ENCODE peak calls at places on chromosomes 6 and 20, in four cellular contexts. One of them, this sample, is unnamed.

GRCh38 chr20:50029697-50030428 is 47.1 kb downstream of the SNAI1 start:
- DNase-seq in BJ: peak; percentile 72
- DNase-seq in neural crest cell: no peak
- DNase-seq in kidney: peak; percentile 90
- DNase-seq in this sample: no peak

GRCh38 chr20:44209691-44210421 is 715 bp downstream of the OSER1 start:
- DNase-seq in BJ: no peak
- DNase-seq in neural crest cell: no peak
- DNase-seq in kidney: no peak
- DNase-seq in this sample: no peak

GRCh38 chr6:74289881-74290280 is 593.9 kb downstream of the CD109 start:
- DNase-seq in BJ: peak; percentile 79
- DNase-seq in neural crest cell: no peak
- DNase-seq in kidney: no peak
- DNase-seq in this sample: no peak

GRCh38 chr6:135195522-135195921 is 14.4 kb downstream of the MYB start:
- DNase-seq in BJ: no peak
- DNase-seq in neural crest cell: no peak
- DNase-seq in kidney: no peak
- DNase-seq in this sample: no peak

GRCh38 chr6:128655978-128656498 is 135.6 kb upstream of the PTPRK start:
- DNase-seq in BJ: peak; percentile 78
- DNase-seq in neural crest cell: no peak
- DNase-seq in kidney: no peak
- DNase-seq in this sample: no peak

GRCh38 chr6:25487012-25487411 is 165.0 kb upstream of the SCGN start:
- DNase-seq in BJ: no peak
- DNase-seq in neural crest cell: no peak
- DNase-seq in kidney: no peak
- DNase-seq in this sample: no peak

GRCh38 chr20:33002087-33002808 is 2.0 kb downstream of the SUN5 start:
- DNase-seq in BJ: no peak
- DNase-seq in neural crest cell: no peak
- DNase-seq in kidney: peak; percentile 35
- DNase-seq in this sample: no peak

GRCh38 chr6:88910922-88911778 is 52.3 kb downstream of the RNGTT start:
- DNase-seq in BJ: no peak
- DNase-seq in neural crest cell: no peak
- DNase-seq in kidney: no peak
- DNase-seq in this sample: no peak

GRCh38 chr20:41507851-41508250 is 110.3 kb downstream of the CHD6 start:
- DNase-seq in BJ: no peak
- DNase-seq in neural crest cell: no peak
- DNase-seq in kidney: no peak
- DNase-seq in this sample: no peak

DNA sequence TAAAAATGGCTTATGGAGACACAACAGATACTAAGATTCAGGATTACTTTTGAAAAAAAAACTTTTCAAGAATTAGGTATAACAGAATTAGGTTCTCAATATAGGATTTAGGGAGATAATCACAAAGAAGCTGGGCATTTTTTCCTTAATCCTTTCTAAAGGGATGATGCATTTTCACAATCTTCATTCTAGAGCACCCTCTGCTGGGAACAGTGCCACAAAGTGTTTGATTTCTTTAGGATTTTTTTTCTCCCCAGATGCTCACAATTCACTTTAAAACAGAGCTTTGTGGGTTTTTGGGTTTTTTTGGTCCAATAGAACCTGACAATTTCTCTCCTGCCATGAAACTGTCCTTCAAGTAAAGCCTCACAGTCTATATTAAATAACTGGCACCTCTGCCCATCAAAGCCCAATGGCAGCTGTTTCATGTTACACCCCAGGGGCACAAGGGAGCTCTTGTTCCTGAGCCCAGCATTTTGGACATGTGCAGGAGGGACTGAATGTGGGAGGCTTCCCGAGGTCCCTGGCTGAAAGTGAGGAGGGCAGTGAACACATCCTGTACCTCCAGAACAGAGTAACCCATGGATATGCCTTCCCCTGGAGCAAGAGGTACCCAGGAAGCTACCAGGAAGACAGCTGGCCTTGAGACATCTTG is 39.7 kb downstream of the PREP start:
- DNase-seq in BJ: no peak
- DNase-seq in neural crest cell: no peak
- DNase-seq in kidney: no peak
- DNase-seq in this sample: no peak
- TF ChIP-seq CTCF in BJ: peak; percentile 42
- TF ChIP-seq CTCF in neural crest cell: peak; percentile 67
- TF ChIP-seq CTCF in kidney: no peak
- TF ChIP-seq CTCF in this sample: peak; percentile 86

GRCh38 chr6:44044154-44044539 is 83.1 kb downstream of the MRPL14 start:
- DNase-seq in BJ: no peak
- DNase-seq in neural crest cell: peak; percentile 12
- DNase-seq in kidney: peak; percentile 19
- DNase-seq in this sample: peak; percentile 13
- TF ChIP-seq CTCF in BJ: no peak
- TF ChIP-seq CTCF in neural crest cell: no peak
- TF ChIP-seq CTCF in kidney: no peak
- TF ChIP-seq CTCF in this sample: no peak

GRCh38 chr6:57327311-57327710 is 9.9 kb downstream of the PRIM2 start:
- DNase-seq in BJ: no peak
- DNase-seq in neural crest cell: no peak
- DNase-seq in kidney: no peak
- DNase-seq in this sample: no peak
- TF ChIP-seq CTCF in BJ: no peak
- TF ChIP-seq CTCF in neural crest cell: no peak
- TF ChIP-seq CTCF in kidney: no peak
- TF ChIP-seq CTCF in this sample: no peak

GRCh38 chr6:28395918-28396317 is 3.6 kb downstream of the ZSCAN12 start:
- DNase-seq in BJ: no peak
- DNase-seq in neural crest cell: no peak
- DNase-seq in kidney: no peak
- DNase-seq in this sample: no peak

GRCh38 chr6:28400122-28400451 is 540 bp upstream of the ZSCAN12 start:
- DNase-seq in BJ: no peak
- DNase-seq in neural crest cell: no peak
- DNase-seq in kidney: no peak
- DNase-seq in this sample: no peak

GRCh38 chr6:28401172-28401571 is 1.6 kb upstream of the ZSCAN12 start:
- DNase-seq in BJ: no peak
- DNase-seq in neural crest cell: no peak
- DNase-seq in kidney: no peak
- DNase-seq in this sample: no peak

GRCh38 chr6:28402197-28402596 is 2.6 kb upstream of the ZSCAN12 start:
- DNase-seq in BJ: no peak
- DNase-seq in neural crest cell: no peak
- DNase-seq in kidney: no peak
- DNase-seq in this sample: no peak

GRCh38 chr6:28399370-28400121 is at the start of gene ZSCAN12:
- DNase-seq in BJ: no peak
- DNase-seq in neural crest cell: peak; percentile 81
- DNase-seq in kidney: peak; percentile 92
- DNase-seq in this sample: no peak
- TF ChIP-seq CTCF in BJ: peak; percentile 76
- TF ChIP-seq CTCF in neural crest cell: peak; percentile 76
- TF ChIP-seq CTCF in kidney: peak; percentile 25
- TF ChIP-seq CTCF in this sample: peak; percentile 83

DNA sequence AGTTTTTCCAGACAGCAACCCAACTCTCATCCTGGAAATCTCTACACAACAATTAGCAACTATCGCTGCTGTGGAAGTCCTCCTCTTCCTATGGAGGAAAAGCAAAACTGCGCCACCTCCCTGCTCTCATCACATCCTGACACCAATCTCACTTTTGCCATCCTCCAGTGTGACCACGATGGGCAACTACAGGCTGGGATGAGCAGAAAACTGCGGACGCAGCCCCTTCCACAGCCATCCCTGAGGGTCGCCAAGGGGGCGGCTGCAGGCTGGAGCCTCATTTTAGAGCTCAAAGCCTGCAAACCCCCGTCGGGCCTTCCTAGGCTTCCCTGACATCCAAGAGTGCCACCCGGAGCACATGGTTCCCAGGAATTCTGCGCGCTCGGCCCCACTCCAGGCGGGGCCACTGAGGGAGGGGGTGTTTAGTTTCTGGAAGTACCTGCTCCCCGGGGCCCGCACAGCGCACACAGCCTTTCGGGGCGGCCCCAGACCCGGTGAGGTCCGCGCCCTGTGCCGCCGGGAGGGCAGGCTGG is 1.2 kb downstream of the TCFL5 start:
- DNase-seq in BJ: no peak
- DNase-seq in neural crest cell: no peak
- DNase-seq in kidney: no peak
- DNase-seq in this sample: peak; percentile 52
- TF ChIP-seq CTCF in BJ: peak; percentile 25
- TF ChIP-seq CTCF in neural crest cell: no peak
- TF ChIP-seq CTCF in kidney: no peak
- TF ChIP-seq CTCF in this sample: peak; percentile 54

This sample was measured in chondrocyte.